ENCODE peak calls at places on chromosomes 4 and X, in eight cellular contexts. One of them, this sample, is unnamed.

GRCh38 chr4:150209140-150209829 is 131.0 kb downstream of the DCLK2 start:
- DNase-seq in iris pigment epithelial cell: peak
- DNase-seq in iPS-NIHi11: peak
- DNase-seq in SHP77 treated with DMSO at 0.1 percent for 48 hours: no peak
- DNase-seq in A549: peak
- DNase-seq in HFFc6: peak
- DNase-seq in B cell: peak
- DNase-seq in stimulated activated CD4-positive, alpha-beta T cell treated with anti-CD3 and anti-CD28 coated beads, TNF-alpha, amount 100 ng/mL, for 4 hours: no peak
- DNase-seq in this sample: peak

GRCh38 chrX:107678957-107679740 is 50.8 kb downstream of the PRPS1 start:
- DNase-seq in iPS-NIHi11: no peak
- DNase-seq in iris pigment epithelial cell: peak
- DNase-seq in A549: no peak
- DNase-seq in HFFc6: peak
- DNase-seq in SHP77 treated with DMSO at 0.1 percent for 48 hours: no peak
- DNase-seq in stimulated activated CD4-positive, alpha-beta T cell treated with anti-CD3 and anti-CD28 coated beads, TNF-alpha, amount 100 ng/mL, for 4 hours: peak
- DNase-seq in B cell: peak
- DNase-seq in this sample: peak

GRCh38 chr4:41573458-41574129 is 35.6 kb downstream of the LIMCH1 start:
- DNase-seq in stimulated activated CD4-positive, alpha-beta T cell treated with anti-CD3 and anti-CD28 coated beads, TNF-alpha, amount 100 ng/mL, for 4 hours: no peak
- DNase-seq in A549: no peak
- DNase-seq in B cell: no peak
- DNase-seq in HFFc6: no peak
- DNase-seq in iris pigment epithelial cell: peak
- DNase-seq in iPS-NIHi11: no peak
- DNase-seq in SHP77 treated with DMSO at 0.1 percent for 48 hours: no peak
- DNase-seq in this sample: peak

GRCh38 chr4:76606662-76607265 is 171.7 kb downstream of the SHROOM3 start:
- DNase-seq in B cell: no peak
- DNase-seq in SHP77 treated with DMSO at 0.1 percent for 48 hours: no peak
- DNase-seq in stimulated activated CD4-positive, alpha-beta T cell treated with anti-CD3 and anti-CD28 coated beads, TNF-alpha, amount 100 ng/mL, for 4 hours: no peak
- DNase-seq in iris pigment epithelial cell: peak
- DNase-seq in A549: no peak
- DNase-seq in HFFc6: no peak
- DNase-seq in iPS-NIHi11: no peak
- DNase-seq in this sample: no peak

GRCh38 chrX:23434356-23434884 is 99.8 kb downstream of the PTCHD1 start:
- DNase-seq in iPS-NIHi11: no peak
- DNase-seq in B cell: no peak
- DNase-seq in SHP77 treated with DMSO at 0.1 percent for 48 hours: no peak
- DNase-seq in stimulated activated CD4-positive, alpha-beta T cell treated with anti-CD3 and anti-CD28 coated beads, TNF-alpha, amount 100 ng/mL, for 4 hours: no peak
- DNase-seq in iris pigment epithelial cell: peak
- DNase-seq in A549: no peak
- DNase-seq in HFFc6: peak
- DNase-seq in this sample: no peak

GRCh38 chrX:1466232-1466661 is 13.5 kb upstream of the ASMTL start:
- DNase-seq in iris pigment epithelial cell: no peak
- DNase-seq in A549: no peak
- DNase-seq in stimulated activated CD4-positive, alpha-beta T cell treated with anti-CD3 and anti-CD28 coated beads, TNF-alpha, amount 100 ng/mL, for 4 hours: no peak
- DNase-seq in iPS-NIHi11: no peak
- DNase-seq in SHP77 treated with DMSO at 0.1 percent for 48 hours: no peak
- DNase-seq in B cell: no peak
- DNase-seq in HFFc6: no peak
- DNase-seq in this sample: no peak

GRCh38 chr4:97987019-97987648 is 156.1 kb downstream of the STPG2 start:
- DNase-seq in A549: peak
- DNase-seq in stimulated activated CD4-positive, alpha-beta T cell treated with anti-CD3 and anti-CD28 coated beads, TNF-alpha, amount 100 ng/mL, for 4 hours: no peak
- DNase-seq in iPS-NIHi11: peak
- DNase-seq in HFFc6: peak
- DNase-seq in iris pigment epithelial cell: peak
- DNase-seq in B cell: no peak
- DNase-seq in SHP77 treated with DMSO at 0.1 percent for 48 hours: no peak
- DNase-seq in this sample: peak

GRCh38 chr4:83947111-83947510 is 411.2 kb downstream of the GPAT3 start:
- DNase-seq in stimulated activated CD4-positive, alpha-beta T cell treated with anti-CD3 and anti-CD28 coated beads, TNF-alpha, amount 100 ng/mL, for 4 hours: no peak
- DNase-seq in iris pigment epithelial cell: no peak
- DNase-seq in A549: no peak
- DNase-seq in iPS-NIHi11: no peak
- DNase-seq in SHP77 treated with DMSO at 0.1 percent for 48 hours: no peak
- DNase-seq in HFFc6: no peak
- DNase-seq in B cell: no peak
- DNase-seq in this sample: no peak

GRCh38 chr4:3331511-3332394 is 38.9 kb downstream of the RGS12 start:
- DNase-seq in SHP77 treated with DMSO at 0.1 percent for 48 hours: no peak
- DNase-seq in A549: no peak
- DNase-seq in iris pigment epithelial cell: no peak
- DNase-seq in stimulated activated CD4-positive, alpha-beta T cell treated with anti-CD3 and anti-CD28 coated beads, TNF-alpha, amount 100 ng/mL, for 4 hours: no peak
- DNase-seq in iPS-NIHi11: no peak
- DNase-seq in HFFc6: no peak
- DNase-seq in B cell: no peak
- DNase-seq in this sample: no peak

GRCh38 chrX:106780664-106781377 is 21.7 kb upstream of the TBC1D8B start:
- DNase-seq in stimulated activated CD4-positive, alpha-beta T cell treated with anti-CD3 and anti-CD28 coated beads, TNF-alpha, amount 100 ng/mL, for 4 hours: no peak
- DNase-seq in A549: no peak
- DNase-seq in SHP77 treated with DMSO at 0.1 percent for 48 hours: no peak
- DNase-seq in iris pigment epithelial cell: no peak
- DNase-seq in iPS-NIHi11: no peak
- DNase-seq in HFFc6: no peak
- DNase-seq in B cell: no peak
- DNase-seq in this sample: peak

GRCh38 chrX:22141061-22141460 is 108.9 kb downstream of the PHEX start:
- DNase-seq in iris pigment epithelial cell: no peak
- DNase-seq in A549: no peak
- DNase-seq in iPS-NIHi11: no peak
- DNase-seq in B cell: no peak
- DNase-seq in stimulated activated CD4-positive, alpha-beta T cell treated with anti-CD3 and anti-CD28 coated beads, TNF-alpha, amount 100 ng/mL, for 4 hours: no peak
- DNase-seq in HFFc6: no peak
- DNase-seq in SHP77 treated with DMSO at 0.1 percent for 48 hours: no peak
- DNase-seq in this sample: no peak

GRCh38 chrX:87409113-87409841 is 108.3 kb upstream of the KLHL4 start:
- DNase-seq in iris pigment epithelial cell: peak
- DNase-seq in HFFc6: no peak
- DNase-seq in B cell: no peak
- DNase-seq in iPS-NIHi11: peak
- DNase-seq in SHP77 treated with DMSO at 0.1 percent for 48 hours: no peak
- DNase-seq in A549: peak
- DNase-seq in stimulated activated CD4-positive, alpha-beta T cell treated with anti-CD3 and anti-CD28 coated beads, TNF-alpha, amount 100 ng/mL, for 4 hours: no peak
- DNase-seq in this sample: peak

GRCh38 chrX:72002886-72003285 is 92.2 kb downstream of the NHSL2 start:
- DNase-seq in HFFc6: no peak
- DNase-seq in iPS-NIHi11: no peak
- DNase-seq in SHP77 treated with DMSO at 0.1 percent for 48 hours: no peak
- DNase-seq in stimulated activated CD4-positive, alpha-beta T cell treated with anti-CD3 and anti-CD28 coated beads, TNF-alpha, amount 100 ng/mL, for 4 hours: no peak
- DNase-seq in iris pigment epithelial cell: no peak
- DNase-seq in A549: no peak
- DNase-seq in B cell: no peak
- DNase-seq in this sample: no peak

GRCh38 chr4:71498002-71498401 is 159.2 kb downstream of the SLC4A4 start:
- DNase-seq in iris pigment epithelial cell: no peak
- DNase-seq in HFFc6: peak
- DNase-seq in A549: no peak
- DNase-seq in iPS-NIHi11: no peak
- DNase-seq in SHP77 treated with DMSO at 0.1 percent for 48 hours: peak
- DNase-seq in stimulated activated CD4-positive, alpha-beta T cell treated with anti-CD3 and anti-CD28 coated beads, TNF-alpha, amount 100 ng/mL, for 4 hours: no peak
- DNase-seq in B cell: no peak
- DNase-seq in this sample: no peak

GRCh38 chrX:122546269-122546668 is 637.8 kb upstream of the GRIA3 start:
- DNase-seq in HFFc6: no peak
- DNase-seq in B cell: no peak
- DNase-seq in iris pigment epithelial cell: no peak
- DNase-seq in stimulated activated CD4-positive, alpha-beta T cell treated with anti-CD3 and anti-CD28 coated beads, TNF-alpha, amount 100 ng/mL, for 4 hours: no peak
- DNase-seq in A549: no peak
- DNase-seq in SHP77 treated with DMSO at 0.1 percent for 48 hours: no peak
- DNase-seq in iPS-NIHi11: no peak
- DNase-seq in this sample: no peak

GRCh38 chr4:128768373-128768996 is 41.0 kb upstream of the JADE1 start:
- DNase-seq in stimulated activated CD4-positive, alpha-beta T cell treated with anti-CD3 and anti-CD28 coated beads, TNF-alpha, amount 100 ng/mL, for 4 hours: no peak
- DNase-seq in B cell: no peak
- DNase-seq in A549: no peak
- DNase-seq in iPS-NIHi11: no peak
- DNase-seq in SHP77 treated with DMSO at 0.1 percent for 48 hours: no peak
- DNase-seq in HFFc6: no peak
- DNase-seq in iris pigment epithelial cell: peak
- DNase-seq in this sample: no peak

GRCh38 chr4:120299631-120300030 is 233.0 kb upstream of the MAD2L1 start:
- DNase-seq in iris pigment epithelial cell: no peak
- DNase-seq in A549: no peak
- DNase-seq in stimulated activated CD4-positive, alpha-beta T cell treated with anti-CD3 and anti-CD28 coated beads, TNF-alpha, amount 100 ng/mL, for 4 hours: no peak
- DNase-seq in B cell: no peak
- DNase-seq in HFFc6: no peak
- DNase-seq in iPS-NIHi11: no peak
- DNase-seq in SHP77 treated with DMSO at 0.1 percent for 48 hours: peak
- DNase-seq in this sample: no peak